ENCODE peak calls at places on chromosomes 16 and 17, in ten cellular contexts. One of them, this sample, is unnamed.

GRCh38 chr17:17131876-17132275 is 74.3 kb downstream of the PLD6 start:
- DNase-seq in HEK293T: no peak
- DNase-seq in RPMI7951: no peak
- DNase-seq in HL-60: no peak
- DNase-seq in NCI-H1105: no peak
- DNase-seq in mucosa of gallbladder: no peak
- DNase-seq in cerebellum: no peak
- DNase-seq in T-helper 17 cell: no peak
- DNase-seq in fibroblast of lung: no peak
- DNase-seq in HS-27A: no peak
- DNase-seq in this sample: no peak

GRCh38 chr17:45255358-45255757 is 6.5 kb downstream of the SPATA32 start:
- DNase-seq in fibroblast of lung: no peak
- DNase-seq in HEK293T: no peak
- DNase-seq in mucosa of gallbladder: no peak
- DNase-seq in NCI-H1105: no peak
- DNase-seq in T-helper 17 cell: no peak
- DNase-seq in RPMI7951: no peak
- DNase-seq in cerebellum: no peak
- DNase-seq in HL-60: no peak
- DNase-seq in HS-27A: no peak
- DNase-seq in this sample: no peak

GRCh38 chr17:76442341-76443338 is 10.3 kb downstream of the UBE2O start:
- DNase-seq in fibroblast of lung: no peak
- DNase-seq in HL-60: no peak
- DNase-seq in HS-27A: no peak
- DNase-seq in T-helper 17 cell: no peak
- DNase-seq in mucosa of gallbladder: no peak
- DNase-seq in RPMI7951: no peak
- DNase-seq in NCI-H1105: no peak
- DNase-seq in HEK293T: no peak
- DNase-seq in cerebellum: no peak
- DNase-seq in this sample: peak

GRCh38 chr17:56441331-56441730 is 152.2 kb upstream of the NOG start:
- DNase-seq in NCI-H1105: no peak
- DNase-seq in HS-27A: peak
- DNase-seq in mucosa of gallbladder: no peak
- DNase-seq in RPMI7951: peak
- DNase-seq in T-helper 17 cell: no peak
- DNase-seq in cerebellum: no peak
- DNase-seq in fibroblast of lung: peak
- DNase-seq in HL-60: no peak
- DNase-seq in HEK293T: no peak
- DNase-seq in this sample: peak

GRCh38 chr17:73998246-73999220 is 204.9 kb upstream of the RPL38 start:
- DNase-seq in T-helper 17 cell: peak
- DNase-seq in HEK293T: peak
- DNase-seq in HL-60: peak
- DNase-seq in NCI-H1105: no peak
- DNase-seq in RPMI7951: no peak
- DNase-seq in fibroblast of lung: no peak
- DNase-seq in cerebellum: no peak
- DNase-seq in mucosa of gallbladder: peak
- DNase-seq in HS-27A: no peak
- DNase-seq in this sample: no peak

GRCh38 chr17:76191891-76192290 is 48.4 kb downstream of the RNF157 start:
- DNase-seq in mucosa of gallbladder: no peak
- DNase-seq in HL-60: no peak
- DNase-seq in T-helper 17 cell: no peak
- DNase-seq in RPMI7951: no peak
- DNase-seq in cerebellum: no peak
- DNase-seq in NCI-H1105: no peak
- DNase-seq in HS-27A: no peak
- DNase-seq in fibroblast of lung: no peak
- DNase-seq in HEK293T: no peak
- DNase-seq in this sample: no peak

GRCh38 chr16:70658921-70659320 is 12.6 kb downstream of the IL34 start:
- DNase-seq in cerebellum: no peak
- DNase-seq in mucosa of gallbladder: no peak
- DNase-seq in HEK293T: no peak
- DNase-seq in NCI-H1105: no peak
- DNase-seq in fibroblast of lung: no peak
- DNase-seq in HS-27A: no peak
- DNase-seq in T-helper 17 cell: no peak
- DNase-seq in HL-60: no peak
- DNase-seq in RPMI7951: no peak
- DNase-seq in this sample: no peak

GRCh38 chr16:495127-495748 is 32.3 kb upstream of the CAPN15 start:
- DNase-seq in T-helper 17 cell: no peak
- DNase-seq in RPMI7951: peak
- DNase-seq in cerebellum: no peak
- DNase-seq in HL-60: no peak
- DNase-seq in HEK293T: peak
- DNase-seq in HS-27A: peak
- DNase-seq in NCI-H1105: peak
- DNase-seq in fibroblast of lung: peak
- DNase-seq in mucosa of gallbladder: no peak
- DNase-seq in this sample: peak

GRCh38 chr16:6857575-6857974 is 475.1 kb upstream of the RBFOX1 start:
- DNase-seq in NCI-H1105: no peak
- DNase-seq in HL-60: no peak
- DNase-seq in cerebellum: peak
- DNase-seq in RPMI7951: no peak
- DNase-seq in fibroblast of lung: no peak
- DNase-seq in HS-27A: no peak
- DNase-seq in mucosa of gallbladder: no peak
- DNase-seq in T-helper 17 cell: no peak
- DNase-seq in HEK293T: no peak
- DNase-seq in this sample: no peak

GRCh38 chr16:25914357-25914962 is 222.7 kb downstream of the HS3ST4 start:
- DNase-seq in RPMI7951: no peak
- DNase-seq in NCI-H1105: no peak
- DNase-seq in HEK293T: no peak
- DNase-seq in cerebellum: no peak
- DNase-seq in HL-60: no peak
- DNase-seq in mucosa of gallbladder: no peak
- DNase-seq in fibroblast of lung: no peak
- DNase-seq in HS-27A: no peak
- DNase-seq in T-helper 17 cell: no peak
- DNase-seq in this sample: no peak

GRCh38 chr17:14813649-14814048 is 451.5 kb downstream of the PMP22 start:
- DNase-seq in fibroblast of lung: no peak
- DNase-seq in NCI-H1105: peak
- DNase-seq in HEK293T: peak
- DNase-seq in mucosa of gallbladder: no peak
- DNase-seq in RPMI7951: peak
- DNase-seq in T-helper 17 cell: no peak
- DNase-seq in cerebellum: no peak
- DNase-seq in HL-60: no peak
- DNase-seq in HS-27A: no peak
- DNase-seq in this sample: peak

GRCh38 chr16:68645494-68646388 is 631 bp downstream of the CDH3 start:
- DNase-seq in RPMI7951: no peak
- DNase-seq in T-helper 17 cell: no peak
- DNase-seq in HS-27A: no peak
- DNase-seq in cerebellum: no peak
- DNase-seq in NCI-H1105: peak
- DNase-seq in HL-60: no peak
- DNase-seq in fibroblast of lung: no peak
- DNase-seq in HEK293T: no peak
- DNase-seq in mucosa of gallbladder: no peak
- DNase-seq in this sample: no peak

GRCh38 chr16:75264531-75264998 is 13.1 kb upstream of the BCAR1 start:
- DNase-seq in cerebellum: peak
- DNase-seq in HL-60: no peak
- DNase-seq in mucosa of gallbladder: no peak
- DNase-seq in HEK293T: no peak
- DNase-seq in fibroblast of lung: peak
- DNase-seq in RPMI7951: peak
- DNase-seq in HS-27A: no peak
- DNase-seq in NCI-H1105: no peak
- DNase-seq in T-helper 17 cell: no peak
- DNase-seq in this sample: peak

GRCh38 chr16:11109551-11109950 is 146.5 kb downstream of the SOCS1 start:
- DNase-seq in RPMI7951: peak
- DNase-seq in HEK293T: no peak
- DNase-seq in mucosa of gallbladder: no peak
- DNase-seq in HL-60: no peak
- DNase-seq in HS-27A: no peak
- DNase-seq in T-helper 17 cell: no peak
- DNase-seq in fibroblast of lung: peak
- DNase-seq in NCI-H1105: no peak
- DNase-seq in cerebellum: no peak
- DNase-seq in this sample: no peak

GRCh38 chr16:50789757-50790156 is 47.9 kb downstream of the CYLD start:
- DNase-seq in cerebellum: no peak
- DNase-seq in mucosa of gallbladder: no peak
- DNase-seq in HL-60: no peak
- DNase-seq in RPMI7951: no peak
- DNase-seq in T-helper 17 cell: no peak
- DNase-seq in NCI-H1105: no peak
- DNase-seq in HEK293T: no peak
- DNase-seq in HS-27A: no peak
- DNase-seq in fibroblast of lung: no peak
- DNase-seq in this sample: no peak

GRCh38 chr16:77276686-77277085 is 77.5 kb downstream of the SYCE1L start:
- DNase-seq in T-helper 17 cell: no peak
- DNase-seq in cerebellum: no peak
- DNase-seq in HS-27A: no peak
- DNase-seq in RPMI7951: no peak
- DNase-seq in mucosa of gallbladder: no peak
- DNase-seq in HEK293T: no peak
- DNase-seq in HL-60: no peak
- DNase-seq in fibroblast of lung: peak
- DNase-seq in NCI-H1105: no peak
- DNase-seq in this sample: no peak

GRCh38 chr16:88638323-88639230 is at the start of gene IL17C:
- DNase-seq in HEK293T: no peak
- DNase-seq in HS-27A: no peak
- DNase-seq in fibroblast of lung: no peak
- DNase-seq in cerebellum: no peak
- DNase-seq in HL-60: no peak
- DNase-seq in T-helper 17 cell: no peak
- DNase-seq in mucosa of gallbladder: no peak
- DNase-seq in NCI-H1105: peak
- DNase-seq in RPMI7951: no peak
- DNase-seq in this sample: no peak

GRCh38 chr16:12207939-12208338 is 231.4 kb downstream of the SNX29 start:
- DNase-seq in HL-60: no peak
- DNase-seq in RPMI7951: no peak
- DNase-seq in T-helper 17 cell: no peak
- DNase-seq in HEK293T: no peak
- DNase-seq in cerebellum: no peak
- DNase-seq in NCI-H1105: no peak
- DNase-seq in fibroblast of lung: no peak
- DNase-seq in HS-27A: no peak
- DNase-seq in mucosa of gallbladder: no peak
- DNase-seq in this sample: no peak

GRCh38 chr17:18181358-18181757 is 2.3 kb upstream of the ALKBH5 start:
- DNase-seq in NCI-H1105: no peak
- DNase-seq in fibroblast of lung: no peak
- DNase-seq in HL-60: no peak
- DNase-seq in RPMI7951: no peak
- DNase-seq in T-helper 17 cell: no peak
- DNase-seq in mucosa of gallbladder: no peak
- DNase-seq in cerebellum: no peak
- DNase-seq in HS-27A: no peak
- DNase-seq in HEK293T: no peak
- DNase-seq in this sample: peak

GRCh38 chr16:79532785-79533184 is 67.8 kb downstream of the MAF start:
- DNase-seq in RPMI7951: peak
- DNase-seq in HS-27A: no peak
- DNase-seq in HL-60: no peak
- DNase-seq in T-helper 17 cell: no peak
- DNase-seq in HEK293T: no peak
- DNase-seq in cerebellum: no peak
- DNase-seq in NCI-H1105: no peak
- DNase-seq in mucosa of gallbladder: no peak
- DNase-seq in fibroblast of lung: no peak
- DNase-seq in this sample: no peak

GRCh38 chr17:38741853-38742421 is 6.2 kb downstream of the PCGF2 start:
- DNase-seq in cerebellum: no peak
- DNase-seq in RPMI7951: no peak
- DNase-seq in HS-27A: no peak
- DNase-seq in T-helper 17 cell: no peak
- DNase-seq in HEK293T: no peak
- DNase-seq in fibroblast of lung: no peak
- DNase-seq in mucosa of gallbladder: no peak
- DNase-seq in NCI-H1105: no peak
- DNase-seq in HL-60: no peak
- DNase-seq in this sample: no peak

GRCh38 chr16:19888834-19889233 is 4.2 kb upstream of the GPRC5B start:
- DNase-seq in NCI-H1105: no peak
- DNase-seq in T-helper 17 cell: no peak
- DNase-seq in HL-60: no peak
- DNase-seq in RPMI7951: no peak
- DNase-seq in HEK293T: no peak
- DNase-seq in HS-27A: no peak
- DNase-seq in mucosa of gallbladder: no peak
- DNase-seq in fibroblast of lung: no peak
- DNase-seq in cerebellum: no peak
- DNase-seq in this sample: no peak

This sample was measured in fibroblast of pulmonary artery.